ENCODE peak calls at places on chromosome 6, in five cellular contexts. One of them, this sample, is unnamed.

GRCh38 chr6:30542915-30543314 is 13.4 kb downstream of the GNL1 start:
- DNase-seq in fibroblast of lung: peak
- DNase-seq in HCT116: no peak
- DNase-seq in CD8-positive, alpha-beta memory T cell: no peak
- DNase-seq in choroid plexus epithelial cell: peak
- DNase-seq in this sample: peak

GRCh38 chr6:37587776-37588744 is 88.4 kb upstream of the CCDC167 start:
- DNase-seq in fibroblast of lung: no peak
- DNase-seq in HCT116: no peak
- DNase-seq in CD8-positive, alpha-beta memory T cell: no peak
- DNase-seq in choroid plexus epithelial cell: no peak
- DNase-seq in this sample: no peak

GRCh38 chr6:11288065-11288464 is 55.6 kb upstream of the NEDD9 start:
- DNase-seq in fibroblast of lung: no peak
- DNase-seq in HCT116: no peak
- DNase-seq in CD8-positive, alpha-beta memory T cell: no peak
- DNase-seq in choroid plexus epithelial cell: peak
- DNase-seq in this sample: no peak

GRCh38 chr6:9711313-9711712 is 703.6 kb downstream of the TFAP2A start:
- DNase-seq in fibroblast of lung: no peak
- DNase-seq in HCT116: no peak
- DNase-seq in CD8-positive, alpha-beta memory T cell: no peak
- DNase-seq in choroid plexus epithelial cell: peak
- DNase-seq in this sample: no peak

GRCh38 chr6:12760911-12761310 is 44.3 kb downstream of the PHACTR1 start:
- DNase-seq in fibroblast of lung: no peak
- DNase-seq in HCT116: no peak
- DNase-seq in CD8-positive, alpha-beta memory T cell: no peak
- DNase-seq in choroid plexus epithelial cell: no peak
- DNase-seq in this sample: no peak

GRCh38 chr6:137740347-137740746 is 126.7 kb upstream of the TNFAIP3 start:
- DNase-seq in fibroblast of lung: no peak
- DNase-seq in HCT116: no peak
- DNase-seq in CD8-positive, alpha-beta memory T cell: no peak
- DNase-seq in choroid plexus epithelial cell: no peak
- DNase-seq in this sample: no peak

GRCh38 chr6:130872250-130873095 is 45.3 kb downstream of the SMLR1 start:
- DNase-seq in fibroblast of lung: peak
- DNase-seq in HCT116: peak
- DNase-seq in CD8-positive, alpha-beta memory T cell: peak
- DNase-seq in choroid plexus epithelial cell: peak
- DNase-seq in this sample: peak

GRCh38 chr6:111835807-111836206 is 37.4 kb downstream of the FYN start:
- DNase-seq in fibroblast of lung: no peak
- DNase-seq in HCT116: no peak
- DNase-seq in CD8-positive, alpha-beta memory T cell: no peak
- DNase-seq in choroid plexus epithelial cell: no peak
- DNase-seq in this sample: no peak

GRCh38 chr6:167565388-167565787 is 240.5 kb downstream of the TTLL2 start:
- DNase-seq in fibroblast of lung: no peak
- DNase-seq in HCT116: no peak
- DNase-seq in CD8-positive, alpha-beta memory T cell: no peak
- DNase-seq in choroid plexus epithelial cell: no peak
- DNase-seq in this sample: no peak

GRCh38 chr6:122712093-122712863 is 67.2 kb upstream of the FABP7 start:
- DNase-seq in fibroblast of lung: peak
- DNase-seq in HCT116: no peak
- DNase-seq in CD8-positive, alpha-beta memory T cell: no peak
- DNase-seq in choroid plexus epithelial cell: peak
- DNase-seq in this sample: peak

GRCh38 chr6:125477141-125477540 is 175.4 kb upstream of the HDDC2 start:
- DNase-seq in fibroblast of lung: no peak
- DNase-seq in HCT116: no peak
- DNase-seq in CD8-positive, alpha-beta memory T cell: no peak
- DNase-seq in choroid plexus epithelial cell: no peak
- DNase-seq in this sample: no peak

GRCh38 chr6:105545947-105546710 is 143.2 kb upstream of the PREP start:
- DNase-seq in fibroblast of lung: peak
- DNase-seq in HCT116: no peak
- DNase-seq in CD8-positive, alpha-beta memory T cell: no peak
- DNase-seq in choroid plexus epithelial cell: peak
- DNase-seq in this sample: no peak

GRCh38 chr6:164085552-164086325 is 671.2 kb downstream of the QKI start:
- DNase-seq in fibroblast of lung: peak
- DNase-seq in HCT116: no peak
- DNase-seq in CD8-positive, alpha-beta memory T cell: no peak
- DNase-seq in choroid plexus epithelial cell: peak
- DNase-seq in this sample: peak
- H3K4me3 ChIP-seq in fibroblast of lung: no peak
- H3K4me3 ChIP-seq in HCT116: no peak
- H3K4me3 ChIP-seq in CD8-positive, alpha-beta memory T cell: no peak
- H3K4me3 ChIP-seq in choroid plexus epithelial cell: no peak
- H3K4me3 ChIP-seq in this sample: no peak

GRCh38 chr6:3571836-3572235 is 115.0 kb upstream of the SLC22A23 start:
- DNase-seq in fibroblast of lung: no peak
- DNase-seq in HCT116: no peak
- DNase-seq in CD8-positive, alpha-beta memory T cell: no peak
- DNase-seq in choroid plexus epithelial cell: no peak
- DNase-seq in this sample: no peak
- H3K4me3 ChIP-seq in fibroblast of lung: no peak
- H3K4me3 ChIP-seq in HCT116: no peak
- H3K4me3 ChIP-seq in CD8-positive, alpha-beta memory T cell: no peak
- H3K4me3 ChIP-seq in choroid plexus epithelial cell: no peak
- H3K4me3 ChIP-seq in this sample: no peak

GRCh38 chr6:27775796-27776184 is 136.4 kb downstream of the OR2B2 start:
- DNase-seq in fibroblast of lung: no peak
- DNase-seq in HCT116: no peak
- DNase-seq in CD8-positive, alpha-beta memory T cell: no peak
- DNase-seq in choroid plexus epithelial cell: no peak
- DNase-seq in this sample: no peak

GRCh38 chr6:27776504-27776903 is 135.7 kb downstream of the OR2B2 start:
- DNase-seq in fibroblast of lung: no peak
- DNase-seq in HCT116: no peak
- DNase-seq in CD8-positive, alpha-beta memory T cell: no peak
- DNase-seq in choroid plexus epithelial cell: no peak
- DNase-seq in this sample: no peak

GRCh38 chr6:27778625-27779417 is 133.4 kb downstream of the OR2B2 start:
- DNase-seq in fibroblast of lung: no peak
- DNase-seq in HCT116: no peak
- DNase-seq in CD8-positive, alpha-beta memory T cell: no peak
- DNase-seq in choroid plexus epithelial cell: no peak
- DNase-seq in this sample: no peak

GRCh38 chr6:27777614-27778355 is 134.4 kb downstream of the OR2B2 start:
- DNase-seq in fibroblast of lung: no peak
- DNase-seq in HCT116: no peak
- DNase-seq in CD8-positive, alpha-beta memory T cell: no peak
- DNase-seq in choroid plexus epithelial cell: no peak
- DNase-seq in this sample: no peak

GRCh38 chr6:27777126-27777525 is 135.1 kb downstream of the OR2B2 start:
- DNase-seq in fibroblast of lung: no peak
- DNase-seq in HCT116: no peak
- DNase-seq in CD8-positive, alpha-beta memory T cell: no peak
- DNase-seq in choroid plexus epithelial cell: no peak
- DNase-seq in this sample: no peak
- H3K4me3 ChIP-seq in fibroblast of lung: no peak
- H3K4me3 ChIP-seq in HCT116: no peak
- H3K4me3 ChIP-seq in CD8-positive, alpha-beta memory T cell: no peak
- H3K4me3 ChIP-seq in choroid plexus epithelial cell: no peak
- H3K4me3 ChIP-seq in this sample: no peak

GRCh38 chr6:147821266-147821665 is 312.8 kb downstream of the SAMD5 start:
- DNase-seq in fibroblast of lung: no peak
- DNase-seq in HCT116: no peak
- DNase-seq in CD8-positive, alpha-beta memory T cell: no peak
- DNase-seq in choroid plexus epithelial cell: no peak
- DNase-seq in this sample: no peak

GRCh38 chr6:147820520-147820919 is 312.0 kb downstream of the SAMD5 start:
- DNase-seq in fibroblast of lung: no peak
- DNase-seq in HCT116: no peak
- DNase-seq in CD8-positive, alpha-beta memory T cell: no peak
- DNase-seq in choroid plexus epithelial cell: no peak
- DNase-seq in this sample: no peak

DNA sequence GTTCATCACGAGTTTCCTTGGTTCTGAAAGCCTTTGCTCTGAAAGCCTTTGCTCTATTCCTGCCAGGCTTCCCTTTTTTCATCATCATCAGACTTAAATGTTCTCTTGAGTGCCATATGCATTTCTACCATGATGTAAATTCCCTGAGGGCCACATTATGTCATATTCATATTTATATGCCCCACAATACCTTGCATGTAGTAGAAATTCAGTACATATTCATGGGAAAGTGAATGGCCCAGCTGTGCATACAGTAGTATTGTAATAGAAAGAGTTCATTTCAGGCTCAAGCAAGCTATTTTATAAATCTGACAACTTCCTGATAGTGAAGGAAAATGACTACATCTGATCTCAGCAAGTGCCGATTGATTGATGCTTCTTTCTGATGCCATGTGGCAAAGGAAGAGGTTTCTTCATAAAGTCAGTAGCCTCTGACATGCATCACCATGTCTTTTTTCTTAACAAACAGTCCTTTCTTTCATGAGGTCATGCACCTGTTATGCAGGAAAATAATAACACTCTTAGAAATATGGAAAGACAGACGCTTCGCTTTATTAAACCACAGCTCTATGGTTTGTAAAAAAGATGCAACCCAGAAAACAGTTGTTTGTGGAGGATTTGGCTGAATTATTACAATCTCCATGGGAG is 308.7 kb downstream of the SAMD5 start:
- DNase-seq in fibroblast of lung: no peak
- DNase-seq in HCT116: no peak
- DNase-seq in CD8-positive, alpha-beta memory T cell: no peak
- DNase-seq in choroid plexus epithelial cell: no peak
- DNase-seq in this sample: no peak
- H3K4me3 ChIP-seq in fibroblast of lung: no peak
- H3K4me3 ChIP-seq in HCT116: no peak
- H3K4me3 ChIP-seq in CD8-positive, alpha-beta memory T cell: no peak
- H3K4me3 ChIP-seq in choroid plexus epithelial cell: no peak
- H3K4me3 ChIP-seq in this sample: no peak

DNA sequence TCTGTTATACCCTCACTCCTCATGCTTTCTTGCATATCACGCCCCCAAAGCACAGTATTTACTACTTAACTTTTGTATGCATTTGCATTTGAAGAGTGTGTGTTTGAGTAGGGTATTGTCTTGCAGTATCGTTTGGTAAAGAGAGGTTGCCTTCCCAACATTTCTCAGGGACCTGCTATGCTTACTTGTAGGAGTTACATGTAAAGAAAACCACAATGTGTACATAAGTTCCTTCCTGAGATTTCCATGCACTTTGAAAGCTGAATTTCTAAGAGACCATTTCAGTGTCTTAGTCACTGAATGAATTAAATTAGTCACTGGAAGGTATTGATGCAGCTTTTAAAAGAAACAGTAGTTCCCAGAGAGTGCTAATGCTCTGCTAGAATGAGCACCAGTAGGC is 159.3 kb upstream of the LAMA2 start:
- DNase-seq in fibroblast of lung: no peak
- DNase-seq in HCT116: no peak
- DNase-seq in CD8-positive, alpha-beta memory T cell: no peak
- DNase-seq in choroid plexus epithelial cell: peak
- DNase-seq in this sample: no peak
- H3K4me3 ChIP-seq in fibroblast of lung: no peak
- H3K4me3 ChIP-seq in HCT116: no peak
- H3K4me3 ChIP-seq in CD8-positive, alpha-beta memory T cell: no peak
- H3K4me3 ChIP-seq in choroid plexus epithelial cell: no peak
- H3K4me3 ChIP-seq in this sample: no peak

DNA sequence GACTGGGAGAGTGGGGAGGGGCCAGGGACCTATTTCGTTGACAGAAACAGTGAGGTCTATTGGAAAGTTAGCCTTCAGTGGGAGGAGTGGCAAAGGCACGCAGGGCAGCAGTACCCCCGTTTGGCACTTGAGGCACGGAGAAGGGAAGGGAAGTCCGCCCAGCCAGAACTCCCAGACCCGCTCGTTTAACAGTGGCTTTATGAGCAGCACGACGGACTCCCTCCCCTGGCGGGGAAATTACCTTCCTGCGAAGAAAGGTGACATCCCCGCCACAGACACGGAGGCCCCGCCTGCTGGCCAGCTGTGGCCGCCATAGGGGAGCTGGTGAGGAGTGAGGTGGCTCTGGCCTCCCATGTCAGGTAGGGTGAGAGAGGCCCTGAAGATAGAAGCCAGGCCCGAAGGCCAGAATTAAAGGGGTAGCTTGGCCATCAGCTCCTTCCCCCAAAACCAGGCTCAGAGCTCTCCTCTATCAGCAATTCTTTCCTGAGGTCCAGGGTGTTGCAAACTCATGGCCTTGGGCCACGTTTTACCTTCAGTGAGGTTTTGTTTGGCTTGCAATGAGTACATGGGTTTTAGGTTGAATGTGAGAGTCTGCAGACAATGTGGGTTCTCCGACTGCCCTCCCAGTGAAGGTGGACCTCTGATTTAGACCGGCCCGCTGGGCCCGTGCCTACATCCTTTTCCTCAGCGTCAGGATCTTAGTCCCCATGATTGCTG is 123.7 kb downstream of the MRPL14 start:
- DNase-seq in fibroblast of lung: no peak
- DNase-seq in HCT116: no peak
- DNase-seq in CD8-positive, alpha-beta memory T cell: no peak
- DNase-seq in choroid plexus epithelial cell: no peak
- DNase-seq in this sample: no peak
- H3K4me3 ChIP-seq in fibroblast of lung: no peak
- H3K4me3 ChIP-seq in HCT116: peak
- H3K4me3 ChIP-seq in CD8-positive, alpha-beta memory T cell: peak
- H3K4me3 ChIP-seq in choroid plexus epithelial cell: no peak
- H3K4me3 ChIP-seq in this sample: no peak

DNA sequence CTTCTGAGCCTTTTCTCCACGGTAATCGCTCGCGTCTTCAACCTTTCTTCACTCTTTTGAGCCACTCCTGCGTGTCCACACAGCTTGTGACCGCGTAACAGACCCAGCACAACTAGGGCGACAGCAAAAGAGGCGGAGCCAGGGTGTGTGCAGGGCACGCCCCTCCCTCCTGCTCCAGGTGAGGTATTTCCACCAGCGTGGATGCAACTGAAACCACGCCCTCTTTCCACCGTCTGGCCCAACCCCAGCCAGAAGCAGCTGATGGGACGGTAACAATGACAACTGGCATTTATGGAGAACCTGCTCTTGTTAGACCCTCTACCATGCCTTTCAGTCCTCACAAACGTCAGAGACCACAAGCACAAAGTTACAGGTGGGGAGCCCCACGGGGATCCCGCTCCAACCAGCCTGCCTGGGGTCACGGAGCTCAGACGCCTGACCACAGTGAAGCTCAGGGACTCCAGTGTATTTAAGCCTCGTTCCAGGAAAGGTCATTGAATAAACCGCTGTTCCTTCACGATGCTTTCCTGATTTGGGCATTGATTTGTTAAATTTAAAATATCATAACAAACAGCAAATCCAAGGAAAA is 2.0 kb downstream of the PXDC1 start:
- DNase-seq in fibroblast of lung: no peak
- DNase-seq in HCT116: no peak
- DNase-seq in CD8-positive, alpha-beta memory T cell: no peak
- DNase-seq in choroid plexus epithelial cell: no peak
- DNase-seq in this sample: peak
- H3K4me3 ChIP-seq in fibroblast of lung: peak
- H3K4me3 ChIP-seq in HCT116: no peak
- H3K4me3 ChIP-seq in CD8-positive, alpha-beta memory T cell: no peak
- H3K4me3 ChIP-seq in choroid plexus epithelial cell: peak
- H3K4me3 ChIP-seq in this sample: peak

DNA sequence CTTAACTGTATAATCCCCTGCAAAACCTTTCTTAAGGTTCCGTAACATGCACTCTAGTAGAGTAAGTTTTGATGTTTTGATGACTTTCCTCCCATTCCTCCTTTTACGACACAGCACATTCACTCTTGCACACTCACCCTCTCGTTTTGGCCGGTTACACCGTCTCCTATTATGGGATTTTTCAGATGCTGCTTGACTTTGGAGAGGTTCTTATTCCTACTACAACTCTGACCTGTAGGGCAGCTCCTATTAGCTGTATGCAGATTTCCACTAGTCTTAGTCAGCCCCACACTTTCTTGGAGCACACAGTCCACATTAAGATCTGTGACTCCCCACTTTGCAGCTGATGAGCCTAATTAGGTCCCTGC is 223.7 kb upstream of the SYNCRIP start:
- DNase-seq in fibroblast of lung: peak
- DNase-seq in HCT116: no peak
- DNase-seq in CD8-positive, alpha-beta memory T cell: no peak
- DNase-seq in choroid plexus epithelial cell: peak
- DNase-seq in this sample: no peak
- H3K4me3 ChIP-seq in fibroblast of lung: peak
- H3K4me3 ChIP-seq in HCT116: peak
- H3K4me3 ChIP-seq in CD8-positive, alpha-beta memory T cell: no peak
- H3K4me3 ChIP-seq in choroid plexus epithelial cell: peak
- H3K4me3 ChIP-seq in this sample: no peak

This sample was measured in endothelial cell of umbilical vein.